ENCODE peak calls at places on chromosomes 13 and 19, in nine cellular contexts. Q is psoas muscle, T is fibroblast of lung, K is H9, X is IMR-90, C is neuronal stem cell, V is body of pancreas, P is heart right ventricle, W is prostate gland. A is an unnamed sample.

GRCh38 chr13:24734951-24735350 is 29.0 kb upstream of the RNF17 start:
- DNase-seq in Q (no peak), T (no peak), K (no peak), X (no peak), C (no peak), V (no peak), P (no peak), W (no peak), A (no peak)

GRCh38 chr19:11041966-11042627 is 47.2 kb upstream of the LDLR start:
- DNase-seq in Q (no peak), T (no peak), K (no peak), X (no peak), C (no peak), V (peak), P (no peak), W (peak), A (no peak)

GRCh38 chr13:75762066-75762937 is 126.2 kb downstream of the LMO7 start:
- DNase-seq in Q (no peak), T (no peak), K (no peak), X (peak), C (no peak), V (no peak), P (no peak), W (peak), A (no peak)

GRCh38 chr19:5235458-5236219 is 105.0 kb downstream of the PTPRS start:
- DNase-seq in Q (no peak), T (no peak), K (no peak), X (no peak), C (no peak), V (no peak), P (no peak), W (no peak), A (no peak)

GRCh38 chr19:29578349-29578748 is 27.7 kb upstream of the POP4 start:
- DNase-seq in Q (no peak), T (no peak), K (peak), X (no peak), C (no peak), V (no peak), P (no peak), W (no peak), A (no peak)

GRCh38 chr19:45376045-45376724 is 5.8 kb upstream of the ERCC2 start:
- DNase-seq in Q (peak), T (peak), K (peak), X (peak), C (peak), V (peak), P (peak), W (peak), A (peak)

GRCh38 chr19:27966390-27966816 is 1246.5 kb downstream of the UQCRFS1 start:
- DNase-seq in Q (no peak), T (no peak), K (no peak), X (no peak), C (no peak), V (no peak), P (no peak), W (no peak), A (peak)

GRCh38 chr19:12773571-12773970 is 1.8 kb downstream of the HOOK2 start:
- DNase-seq in Q (no peak), T (no peak), K (no peak), X (peak), C (no peak), V (no peak), P (peak), W (no peak), A (peak)

GRCh38 chr13:23610187-23610576 is 40.0 kb downstream of the TNFRSF19 start:
- DNase-seq in Q (no peak), T (peak), K (no peak), X (peak), C (no peak), V (no peak), P (peak), W (no peak), A (peak)

GRCh38 chr19:52520013-52520412 is 7.5 kb upstream of the ZNF808 start:
- DNase-seq in Q (no peak), T (no peak), K (peak), X (no peak), C (no peak), V (no peak), P (no peak), W (no peak), A (no peak)

GRCh38 chr13:44148159-44148929 is 225.3 kb upstream of the SERP2 start:
- DNase-seq in Q (no peak), T (no peak), K (no peak), X (peak), C (no peak), V (no peak), P (no peak), W (no peak), A (no peak)

GRCh38 chr13:114142640-114143490 is 10.4 kb upstream of the RASA3 start:
- DNase-seq in Q (no peak), T (no peak), K (no peak), X (peak), C (no peak), V (peak), P (no peak), W (peak), A (peak)

GRCh38 chr19:33684550-33685303 is 63.0 kb downstream of the CHST8 start:
- DNase-seq in Q (no peak), T (no peak), K (peak), X (no peak), C (no peak), V (peak), P (no peak), W (no peak), A (peak)

GRCh38 chr13:96279904-96280303 is 190.0 kb downstream of the HS6ST3 start:
- DNase-seq in Q (no peak), T (no peak), K (no peak), X (no peak), C (no peak), V (no peak), P (no peak), W (no peak), A (no peak)

GRCh38 chr19:15456871-15457700 is 7.3 kb downstream of the RASAL3 start:
- DNase-seq in Q (no peak), T (no peak), K (peak), X (no peak), C (no peak), V (no peak), P (no peak), W (no peak), A (no peak)

GRCh38 chr19:29121684-29122083 is 91.3 kb downstream of the UQCRFS1 start:
- DNase-seq in Q (peak), T (no peak), K (peak), X (no peak), C (no peak), V (no peak), P (no peak), W (no peak), A (peak)

GRCh38 chr19:406999-407491 is 1.9 kb downstream of the C2CD4C start:
- DNase-seq in Q (no peak), T (no peak), K (peak), X (no peak), C (no peak), V (no peak), P (no peak), W (no peak), A (no peak)

GRCh38 chr13:102679449-102680132 is 15.3 kb downstream of the METTL21C start:
- DNase-seq in Q (no peak), T (no peak), K (no peak), X (no peak), C (no peak), V (no peak), P (no peak), W (no peak), A (no peak)

GRCh38 chr13:21338156-21338555 is 120.9 kb downstream of the ZDHHC20 start:
- DNase-seq in Q (no peak), T (no peak), K (no peak), X (no peak), C (no peak), V (no peak), P (no peak), W (no peak), A (no peak)

GRCh38 chr19:55080915-55081772 is 5.5 kb downstream of the EPS8L1 start:
- DNase-seq in Q (peak), T (peak), K (peak), X (peak), C (no peak), V (peak), P (peak), W (peak), A (no peak)

GRCh38 chr13:23384111-23384510 is 49.4 kb downstream of the SACS start:
- DNase-seq in Q (no peak), T (peak), K (no peak), X (peak), C (no peak), V (no peak), P (no peak), W (no peak), A (no peak)

DNA sequence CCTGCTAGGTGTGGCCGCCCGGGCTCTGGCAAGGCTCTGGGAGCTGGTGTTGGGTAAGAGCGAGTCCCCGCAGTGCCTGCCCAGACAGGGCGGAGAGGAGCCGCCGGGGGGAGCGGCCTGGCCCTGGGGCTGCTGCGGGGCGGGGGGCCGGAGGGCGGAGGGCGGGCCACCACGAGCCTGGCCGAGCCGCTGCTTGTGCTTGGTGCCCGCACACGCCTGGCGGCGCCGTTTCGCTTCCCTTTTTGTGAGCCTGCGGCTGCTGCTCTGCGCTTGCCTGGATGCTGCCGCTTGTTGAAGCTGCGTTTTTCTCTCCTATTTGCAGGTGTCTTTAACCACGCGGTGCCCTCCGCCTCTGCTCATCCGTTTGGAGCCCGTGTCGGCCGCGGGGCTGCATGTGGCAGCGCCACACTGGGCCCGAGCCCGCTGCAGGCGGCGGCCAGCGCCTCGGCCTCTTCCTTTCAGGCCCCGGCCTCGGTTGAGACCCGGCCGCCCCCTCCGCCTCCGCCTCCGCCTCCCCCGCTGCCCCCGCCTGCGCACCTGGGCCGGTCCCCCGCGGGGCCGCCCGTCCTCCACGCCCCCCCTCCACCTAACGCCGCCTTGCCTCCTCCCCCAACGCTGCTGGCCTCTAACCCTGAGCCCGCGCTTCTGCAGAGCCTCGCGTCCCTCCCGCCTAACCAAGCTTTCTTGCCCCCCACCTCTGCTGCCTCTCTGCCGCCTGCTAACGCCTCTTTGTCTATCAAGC is 8.5 kb downstream of the PLEKHJ1 start:
- DNase-seq in Q (no peak), T (no peak), K (no peak), X (no peak), C (no peak), V (no peak), P (no peak), W (peak), A (no peak)
- H3K27ac ChIP-seq in Q (no peak), T (no peak), K (no peak), X (no peak), C (no peak), V (no peak), P (no peak), W (no peak), A (no peak)

GRCh38 chr13:98174321-98174720 is 2.7 kb downstream of the RNF113B start:
- DNase-seq in Q (no peak), T (peak), K (no peak), X (no peak), C (no peak), V (no peak), P (no peak), W (no peak), A (no peak)
- H3K27ac ChIP-seq in Q (no peak), T (peak), K (no peak), X (peak), C (no peak), V (peak), P (no peak), W (peak), A (no peak)

GRCh38 chr19:1765904-1766799 is 12.8 kb downstream of the ONECUT3 start:
- DNase-seq in Q (no peak), T (no peak), K (no peak), X (no peak), C (no peak), V (no peak), P (no peak), W (no peak), A (peak)

GRCh38 chr19:1767464-1767933 is 14.2 kb downstream of the ONECUT3 start:
- DNase-seq in Q (peak), T (no peak), K (no peak), X (no peak), C (peak), V (peak), P (peak), W (no peak), A (peak)

GRCh38 chr19:1765182-1765903 is 12.0 kb downstream of the ONECUT3 start:
- DNase-seq in Q (no peak), T (no peak), K (no peak), X (no peak), C (no peak), V (no peak), P (no peak), W (no peak), A (peak)

GRCh38 chr19:1768248-1768647 is 14.9 kb downstream of the ONECUT3 start:
- DNase-seq in Q (no peak), T (no peak), K (peak), X (no peak), C (no peak), V (no peak), P (no peak), W (no peak), A (peak)

GRCh38 chr19:1766800-1767352 is 13.6 kb downstream of the ONECUT3 start:
- DNase-seq in Q (no peak), T (no peak), K (no peak), X (no peak), C (no peak), V (no peak), P (no peak), W (no peak), A (no peak)
- H3K27ac ChIP-seq in Q (no peak), T (no peak), K (no peak), X (no peak), C (no peak), V (no peak), P (no peak), W (no peak), A (no peak)

GRCh38 chr13:46641274-46642081 is 88.5 kb downstream of the LRCH1 start:
- DNase-seq in Q (no peak), T (peak), K (no peak), X (no peak), C (no peak), V (no peak), P (peak), W (no peak), A (no peak)
- H3K27ac ChIP-seq in Q (peak), T (no peak), K (no peak), X (no peak), C (no peak), V (no peak), P (peak), W (peak), A (no peak)

GRCh38 chr13:99258210-99258860 is at the start of gene GPR18:
- DNase-seq in Q (no peak), T (no peak), K (no peak), X (peak), C (no peak), V (no peak), P (no peak), W (no peak), A (no peak)

GRCh38 chr13:99256709-99257108 is 1.5 kb downstream of the GPR18 start:
- DNase-seq in Q (no peak), T (peak), K (no peak), X (peak), C (no peak), V (no peak), P (no peak), W (no peak), A (no peak)

GRCh38 chr13:99255241-99255640 is 2.9 kb downstream of the GPR18 start:
- DNase-seq in Q (no peak), T (no peak), K (no peak), X (no peak), C (no peak), V (no peak), P (no peak), W (no peak), A (no peak)

GRCh38 chr13:99257291-99257690 is 888 bp downstream of the GPR18 start:
- DNase-seq in Q (no peak), T (no peak), K (no peak), X (no peak), C (no peak), V (no peak), P (no peak), W (no peak), A (no peak)

GRCh38 chr13:99256283-99256682 is 1.9 kb downstream of the GPR18 start:
- DNase-seq in Q (no peak), T (no peak), K (no peak), X (no peak), C (no peak), V (no peak), P (no peak), W (no peak), A (no peak)
- H3K27ac ChIP-seq in Q (peak), T (no peak), K (no peak), X (no peak), C (no peak), V (no peak), P (no peak), W (no peak), A (no peak)

GRCh38 chr13:99218969-99219368 is 18.3 kb downstream of the UBAC2 start:
- DNase-seq in Q (no peak), T (no peak), K (no peak), X (no peak), C (no peak), V (no peak), P (no peak), W (no peak), A (no peak)

GRCh38 chr13:99218545-99218944 is 17.9 kb downstream of the UBAC2 start:
- DNase-seq in Q (peak), T (peak), K (no peak), X (peak), C (no peak), V (peak), P (peak), W (no peak), A (no peak)

GRCh38 chr13:99217461-99218101 is 16.9 kb downstream of the UBAC2 start:
- DNase-seq in Q (no peak), T (no peak), K (no peak), X (no peak), C (no peak), V (no peak), P (no peak), W (no peak), A (no peak)

GRCh38 chr13:99220199-99220931 is 19.7 kb downstream of the UBAC2 start:
- DNase-seq in Q (no peak), T (no peak), K (no peak), X (no peak), C (no peak), V (no peak), P (no peak), W (no peak), A (no peak)

GRCh38 chr13:99218126-99218525 is 17.5 kb downstream of the UBAC2 start:
- DNase-seq in Q (no peak), T (no peak), K (no peak), X (no peak), C (no peak), V (no peak), P (no peak), W (no peak), A (no peak)
- H3K27ac ChIP-seq in Q (peak), T (no peak), K (no peak), X (no peak), C (no peak), V (no peak), P (peak), W (no peak), A (no peak)

DNA sequence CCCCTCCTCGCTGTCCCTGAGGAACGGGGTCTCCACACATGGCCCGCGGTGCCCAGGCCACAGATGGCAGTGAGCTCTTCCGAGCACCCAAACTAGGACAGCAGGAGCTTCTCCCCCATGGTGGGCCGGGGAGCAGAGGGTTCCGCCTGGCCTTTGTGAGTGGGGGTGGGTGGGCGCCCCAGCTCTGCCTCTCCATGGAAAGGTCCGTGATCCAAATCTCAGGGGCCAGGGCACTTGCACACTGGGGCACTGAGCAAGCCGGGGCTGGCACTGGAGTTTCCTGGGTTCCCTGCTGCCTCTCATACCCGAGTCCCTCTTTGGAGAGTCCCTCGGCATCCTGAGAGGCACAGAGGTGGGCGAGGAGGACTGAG is 2.2 kb upstream of the DIRAS1 start:
- DNase-seq in Q (no peak), T (no peak), K (no peak), X (no peak), C (no peak), V (no peak), P (no peak), W (no peak), A (no peak)
- H3K27ac ChIP-seq in Q (no peak), T (peak), K (no peak), X (peak), C (no peak), V (no peak), P (peak), W (no peak), A (no peak)

GRCh38 chr13:80989241-80989640 is 648.3 kb upstream of the SPRY2 start:
- DNase-seq in Q (no peak), T (no peak), K (no peak), X (no peak), C (no peak), V (no peak), P (no peak), W (no peak), A (no peak)
- H3K27ac ChIP-seq in Q (no peak), T (no peak), K (no peak), X (no peak), C (no peak), V (no peak), P (no peak), W (no peak), A (no peak)

GRCh38 chr19:49854861-49855263 is 3.9 kb downstream of the PTOV1 start:
- DNase-seq in Q (peak), T (no peak), K (no peak), X (no peak), C (no peak), V (no peak), P (no peak), W (no peak), A (no peak)
- H3K27ac ChIP-seq in Q (no peak), T (no peak), K (no peak), X (no peak), C (no peak), V (no peak), P (no peak), W (peak), A (no peak)